ENCODE peak calls at places on chromosomes 2 and 18, in five cellular contexts. D, L, J, A and I are unnamed samples.

GRCh38 chr2:189249171-189249570 is 69.6 kb upstream of the COL5A2 start:
- DNase-seq in A (no peak), J (no peak), D (no peak), L (no peak), I (no peak)

GRCh38 chr2:121071058-121071504 is 213.9 kb downstream of the TFCP2L1 start:
- DNase-seq in A (peak; percentile 69), D (peak; percentile 75), L (no peak), J (peak; percentile 29), I (peak; percentile 49)

GRCh38 chr2:37544617-37545031 is 126.8 kb downstream of the CDC42EP3 start:
- DNase-seq in D (no peak), L (no peak), J (no peak), A (no peak), I (no peak)

GRCh38 chr18:79107886-79108285 is 38.7 kb downstream of the ATP9B start:
- DNase-seq in A (no peak), J (no peak), L (no peak), D (no peak), I (no peak)

GRCh38 chr2:39640681-39641080 is 25.0 kb upstream of the TMEM178A start:
- DNase-seq in A (no peak), L (no peak), D (no peak), J (no peak), I (no peak)

GRCh38 chr18:24073791-24074190 is 59.2 kb downstream of the TTC39C start:
- DNase-seq in A (no peak), J (no peak), D (no peak), L (no peak), I (no peak)

GRCh38 chr2:231781798-231782726 is 980 bp upstream of the PDE6D start:
- DNase-seq in J (no peak), A (peak; percentile 38), D (peak; percentile 14), L (no peak), I (no peak)

GRCh38 chr18:7414459-7414858 is 152.7 kb upstream of the PTPRM start:
- DNase-seq in D (no peak), L (no peak), J (no peak), A (no peak), I (no peak)

GRCh38 chr2:122643725-122644329 is 888.4 kb downstream of the TSN start:
- DNase-seq in J (peak; percentile 99), A (peak; percentile 92), D (peak; percentile 27), L (no peak), I (peak; percentile 99)

GRCh38 chr18:48764452-48764851 is 186.3 kb downstream of the SMAD7 start:
- DNase-seq in J (no peak), A (no peak), L (no peak), D (no peak), I (no peak)

GRCh38 chr18:79797518-79798345 is at the start of gene KCNG2:
- DNase-seq in D (no peak), A (no peak), L (no peak), J (peak; percentile 48), I (peak; percentile 41)

GRCh38 chr18:63540131-63540530 is 2.0 kb upstream of the SERPINB12 start:
- DNase-seq in L (no peak), A (no peak), D (no peak), J (no peak), I (no peak)

GRCh38 chr2:62221141-62221540 is 25.2 kb downstream of the B3GNT2 start:
- DNase-seq in A (no peak), L (peak; percentile 42), J (peak; percentile 7), D (no peak), I (no peak)

GRCh38 chr2:214800180-214800579 is 9.3 kb downstream of the BARD1 start:
- DNase-seq in A (no peak), J (no peak), L (no peak), D (no peak), I (no peak)

GRCh38 chr18:79903787-79904356 is 47.6 kb downstream of the SLC66A2 start:
- DNase-seq in J (no peak), D (no peak), A (no peak), L (peak; percentile 42), I (no peak)

GRCh38 chr18:24975499-24975898 is 376.5 kb downstream of the ZNF521 start:
- DNase-seq in A (no peak), L (no peak), D (no peak), J (no peak), I (no peak)

GRCh38 chr18:11324510-11324909 is 175.1 kb upstream of the PIEZO2 start:
- DNase-seq in L (no peak), A (no peak), J (no peak), D (no peak), I (no peak)

GRCh38 chr2:195612515-195613495 is 44.2 kb upstream of the SLC39A10 start:
- DNase-seq in D (peak; percentile 75), A (peak; percentile 90), L (no peak), J (no peak), I (no peak)

GRCh38 chr2:217890445-217890844 is 112.3 kb downstream of the TNS1 start:
- DNase-seq in L (no peak), A (peak; percentile 12), D (peak; percentile 16), J (no peak), I (no peak)

GRCh38 chr2:159153063-159153462 is 133.4 kb downstream of the WDSUB1 start:
- DNase-seq in D (no peak), J (no peak), A (no peak), L (no peak), I (no peak)

GRCh38 chr2:190947139-190947538 is 66.5 kb downstream of the GLS start:
- DNase-seq in J (no peak), A (peak; percentile 76), D (peak; percentile 58), L (no peak), I (no peak)

GRCh38 chr2:201127128-201127521 is 11.2 kb downstream of the CFLAR start:
- DNase-seq in A (no peak), L (no peak), D (no peak), J (no peak), I (no peak)

GRCh38 chr2:57146951-57147350 is 899.7 kb upstream of the VRK2 start:
- DNase-seq in D (no peak), J (no peak), L (no peak), A (peak; percentile 14), I (no peak)

GRCh38 chr2:46268196-46268595 is 29.0 kb upstream of the EPAS1 start:
- DNase-seq in J (no peak), L (no peak), D (no peak), A (no peak), I (no peak)

GRCh38 chr18:23550898-23551297 is 35.4 kb downstream of the NPC1 start:
- DNase-seq in J (no peak), A (no peak), L (no peak), D (no peak), I (no peak)

GRCh38 chr2:98505311-98505808 is 60.7 kb downstream of the INPP4A start:
- DNase-seq in J (no peak), D (no peak), L (no peak), A (no peak), I (no peak)

GRCh38 chr18:76405761-76406356 is 89.2 kb downstream of the ZNF516 start:
- DNase-seq in D (peak; percentile 2), L (peak; percentile 79), A (no peak), J (peak; percentile 53), I (peak; percentile 47)

GRCh38 chr2:28683100-28683706 is 68.4 kb upstream of the PPP1CB start:
- DNase-seq in A (peak; percentile 80), J (peak; percentile 76), L (no peak), D (peak; percentile 86), I (peak; percentile 96)

GRCh38 chr2:141271346-141271745 is 859.5 kb downstream of the LRP1B start:
- DNase-seq in A (no peak), J (no peak), D (no peak), L (no peak), I (no peak)

GRCh38 chr2:190447766-190448165 is 39.6 kb downstream of the MFSD6 start:
- DNase-seq in L (no peak), D (no peak), A (no peak), J (no peak), I (peak; percentile 9)

GRCh38 chr2:117958186-117958585 is 55.7 kb downstream of the CCDC93 start:
- DNase-seq in L (no peak), A (peak; percentile 79), D (peak; percentile 72), J (no peak), I (no peak)

GRCh38 chr2:222972420-222972819 is 79.6 kb upstream of the KCNE4 start:
- DNase-seq in A (peak; percentile 23), L (no peak), J (no peak), D (no peak), I (no peak)

GRCh38 chr2:60530228-60530627 is 23.2 kb downstream of the BCL11A start:
- DNase-seq in L (no peak), D (no peak), A (no peak), J (no peak), I (no peak)

GRCh38 chr2:159187095-159187494 is 99.4 kb downstream of the WDSUB1 start:
- DNase-seq in D (no peak), L (no peak), A (peak; percentile 12), J (no peak), I (no peak)

GRCh38 chr18:62201870-62202269 is 14.8 kb downstream of the RELCH start:
- DNase-seq in D (peak; percentile 71), J (no peak), A (no peak), L (no peak), I (no peak)